ENCODE peak calls at places on chromosome 3, in seven cellular contexts. One of them, this sample, is unnamed.

GRCh38 chr3:30007668-30008067 is 598.7 kb upstream of the TGFBR2 start:
- DNase-seq in endothelial cell of umbilical vein: peak
- DNase-seq in H4: no peak
- DNase-seq in endothelial cell: no peak
- DNase-seq in activated naive CD4-positive, alpha-beta T cell treated with anti-CD3 and anti-CD28 coated beads, Interleukin-2, amount 10 ng/mL, durations not matched to agents 7 days and 5 days: no peak
- DNase-seq in SJSA1: no peak
- DNase-seq in spleen: no peak
- DNase-seq in this sample: no peak

GRCh38 chr3:177057768-177058167 is 139.5 kb downstream of the TBL1XR1 start:
- DNase-seq in endothelial cell of umbilical vein: no peak
- DNase-seq in H4: no peak
- DNase-seq in endothelial cell: no peak
- DNase-seq in activated naive CD4-positive, alpha-beta T cell treated with anti-CD3 and anti-CD28 coated beads, Interleukin-2, amount 10 ng/mL, durations not matched to agents 7 days and 5 days: peak
- DNase-seq in SJSA1: no peak
- DNase-seq in spleen: no peak
- DNase-seq in this sample: peak

GRCh38 chr3:171878441-171879225 is 35.5 kb downstream of the TMEM212 start:
- DNase-seq in endothelial cell of umbilical vein: peak
- DNase-seq in H4: no peak
- DNase-seq in endothelial cell: no peak
- DNase-seq in activated naive CD4-positive, alpha-beta T cell treated with anti-CD3 and anti-CD28 coated beads, Interleukin-2, amount 10 ng/mL, durations not matched to agents 7 days and 5 days: no peak
- DNase-seq in SJSA1: no peak
- DNase-seq in spleen: no peak
- DNase-seq in this sample: no peak

GRCh38 chr3:132002039-132002438 is 32.8 kb downstream of the CPNE4 start:
- DNase-seq in endothelial cell of umbilical vein: no peak
- DNase-seq in H4: no peak
- DNase-seq in endothelial cell: no peak
- DNase-seq in activated naive CD4-positive, alpha-beta T cell treated with anti-CD3 and anti-CD28 coated beads, Interleukin-2, amount 10 ng/mL, durations not matched to agents 7 days and 5 days: no peak
- DNase-seq in SJSA1: no peak
- DNase-seq in spleen: no peak
- DNase-seq in this sample: no peak

GRCh38 chr3:69066121-69066520 is 14.0 kb upstream of the TMF1 start:
- DNase-seq in endothelial cell of umbilical vein: no peak
- DNase-seq in H4: no peak
- DNase-seq in endothelial cell: no peak
- DNase-seq in activated naive CD4-positive, alpha-beta T cell treated with anti-CD3 and anti-CD28 coated beads, Interleukin-2, amount 10 ng/mL, durations not matched to agents 7 days and 5 days: no peak
- DNase-seq in SJSA1: no peak
- DNase-seq in spleen: no peak
- DNase-seq in this sample: no peak

GRCh38 chr3:46717447-46718231 is at the start of gene PRSS50:
- DNase-seq in endothelial cell of umbilical vein: no peak
- DNase-seq in H4: no peak
- DNase-seq in endothelial cell: no peak
- DNase-seq in activated naive CD4-positive, alpha-beta T cell treated with anti-CD3 and anti-CD28 coated beads, Interleukin-2, amount 10 ng/mL, durations not matched to agents 7 days and 5 days: peak
- DNase-seq in SJSA1: peak
- DNase-seq in spleen: peak
- DNase-seq in this sample: peak

GRCh38 chr3:45690331-45691035 is 1.3 kb downstream of the SACM1L start:
- DNase-seq in endothelial cell of umbilical vein: peak
- DNase-seq in H4: no peak
- DNase-seq in endothelial cell: no peak
- DNase-seq in activated naive CD4-positive, alpha-beta T cell treated with anti-CD3 and anti-CD28 coated beads, Interleukin-2, amount 10 ng/mL, durations not matched to agents 7 days and 5 days: no peak
- DNase-seq in SJSA1: no peak
- DNase-seq in spleen: no peak
- DNase-seq in this sample: no peak

GRCh38 chr3:12979947-12980487 is 93.2 kb downstream of the IQSEC1 start:
- DNase-seq in endothelial cell of umbilical vein: no peak
- DNase-seq in H4: no peak
- DNase-seq in endothelial cell: no peak
- DNase-seq in activated naive CD4-positive, alpha-beta T cell treated with anti-CD3 and anti-CD28 coated beads, Interleukin-2, amount 10 ng/mL, durations not matched to agents 7 days and 5 days: no peak
- DNase-seq in SJSA1: no peak
- DNase-seq in spleen: peak
- DNase-seq in this sample: no peak

GRCh38 chr3:29282431-29283296 is 1.8 kb downstream of the RBMS3 start:
- DNase-seq in endothelial cell of umbilical vein: peak
- DNase-seq in H4: peak
- DNase-seq in endothelial cell: no peak
- DNase-seq in activated naive CD4-positive, alpha-beta T cell treated with anti-CD3 and anti-CD28 coated beads, Interleukin-2, amount 10 ng/mL, durations not matched to agents 7 days and 5 days: no peak
- DNase-seq in SJSA1: peak
- DNase-seq in spleen: no peak
- DNase-seq in this sample: no peak

GRCh38 chr3:16936233-16936632 is 51.5 kb downstream of the PLCL2 start:
- DNase-seq in endothelial cell of umbilical vein: no peak
- DNase-seq in H4: peak
- DNase-seq in endothelial cell: no peak
- DNase-seq in activated naive CD4-positive, alpha-beta T cell treated with anti-CD3 and anti-CD28 coated beads, Interleukin-2, amount 10 ng/mL, durations not matched to agents 7 days and 5 days: peak
- DNase-seq in SJSA1: peak
- DNase-seq in spleen: no peak
- DNase-seq in this sample: peak

GRCh38 chr3:11679964-11680363 is 36.2 kb upstream of the VGLL4 start:
- DNase-seq in endothelial cell of umbilical vein: no peak
- DNase-seq in H4: no peak
- DNase-seq in endothelial cell: no peak
- DNase-seq in activated naive CD4-positive, alpha-beta T cell treated with anti-CD3 and anti-CD28 coated beads, Interleukin-2, amount 10 ng/mL, durations not matched to agents 7 days and 5 days: no peak
- DNase-seq in SJSA1: no peak
- DNase-seq in spleen: no peak
- DNase-seq in this sample: no peak

GRCh38 chr3:179156170-179156569 is 8.0 kb downstream of the PIK3CA start:
- DNase-seq in endothelial cell of umbilical vein: no peak
- DNase-seq in H4: no peak
- DNase-seq in endothelial cell: no peak
- DNase-seq in activated naive CD4-positive, alpha-beta T cell treated with anti-CD3 and anti-CD28 coated beads, Interleukin-2, amount 10 ng/mL, durations not matched to agents 7 days and 5 days: no peak
- DNase-seq in SJSA1: no peak
- DNase-seq in spleen: no peak
- DNase-seq in this sample: no peak

GRCh38 chr3:195810455-195810845 is 1.3 kb downstream of the MUC4 start:
- DNase-seq in endothelial cell of umbilical vein: no peak
- DNase-seq in H4: no peak
- DNase-seq in endothelial cell: no peak
- DNase-seq in activated naive CD4-positive, alpha-beta T cell treated with anti-CD3 and anti-CD28 coated beads, Interleukin-2, amount 10 ng/mL, durations not matched to agents 7 days and 5 days: no peak
- DNase-seq in SJSA1: no peak
- DNase-seq in spleen: peak
- DNase-seq in this sample: no peak

GRCh38 chr3:156317457-156317856 is 197.1 kb downstream of the KCNAB1 start:
- DNase-seq in endothelial cell of umbilical vein: peak
- DNase-seq in H4: peak
- DNase-seq in endothelial cell: no peak
- DNase-seq in activated naive CD4-positive, alpha-beta T cell treated with anti-CD3 and anti-CD28 coated beads, Interleukin-2, amount 10 ng/mL, durations not matched to agents 7 days and 5 days: no peak
- DNase-seq in SJSA1: no peak
- DNase-seq in spleen: no peak
- DNase-seq in this sample: no peak

GRCh38 chr3:31981206-31982181 is at the start of the genes OSBPL10 and ZNF860:
- DNase-seq in endothelial cell of umbilical vein: peak
- DNase-seq in H4: peak
- DNase-seq in endothelial cell: peak
- DNase-seq in activated naive CD4-positive, alpha-beta T cell treated with anti-CD3 and anti-CD28 coated beads, Interleukin-2, amount 10 ng/mL, durations not matched to agents 7 days and 5 days: peak
- DNase-seq in SJSA1: peak
- DNase-seq in spleen: peak
- DNase-seq in this sample: peak

GRCh38 chr3:56469141-56469540 is 874 bp upstream of the ERC2 start:
- DNase-seq in endothelial cell of umbilical vein: peak
- DNase-seq in H4: no peak
- DNase-seq in endothelial cell: no peak
- DNase-seq in activated naive CD4-positive, alpha-beta T cell treated with anti-CD3 and anti-CD28 coated beads, Interleukin-2, amount 10 ng/mL, durations not matched to agents 7 days and 5 days: no peak
- DNase-seq in SJSA1: no peak
- DNase-seq in spleen: no peak
- DNase-seq in this sample: no peak

GRCh38 chr3:66486646-66487045 is 14.2 kb downstream of the LRIG1 start:
- DNase-seq in endothelial cell of umbilical vein: peak
- DNase-seq in H4: no peak
- DNase-seq in endothelial cell: no peak
- DNase-seq in activated naive CD4-positive, alpha-beta T cell treated with anti-CD3 and anti-CD28 coated beads, Interleukin-2, amount 10 ng/mL, durations not matched to agents 7 days and 5 days: no peak
- DNase-seq in SJSA1: no peak
- DNase-seq in spleen: no peak
- DNase-seq in this sample: no peak

GRCh38 chr3:43181202-43181910 is 75.5 kb upstream of the POMGNT2 start:
- DNase-seq in endothelial cell of umbilical vein: no peak
- DNase-seq in H4: no peak
- DNase-seq in endothelial cell: no peak
- DNase-seq in activated naive CD4-positive, alpha-beta T cell treated with anti-CD3 and anti-CD28 coated beads, Interleukin-2, amount 10 ng/mL, durations not matched to agents 7 days and 5 days: peak
- DNase-seq in SJSA1: no peak
- DNase-seq in spleen: no peak
- DNase-seq in this sample: peak

GRCh38 chr3:171566803-171567422 is 106.7 kb upstream of the TNIK start:
- DNase-seq in endothelial cell of umbilical vein: peak
- DNase-seq in H4: peak
- DNase-seq in endothelial cell: no peak
- DNase-seq in activated naive CD4-positive, alpha-beta T cell treated with anti-CD3 and anti-CD28 coated beads, Interleukin-2, amount 10 ng/mL, durations not matched to agents 7 days and 5 days: no peak
- DNase-seq in SJSA1: no peak
- DNase-seq in spleen: no peak
- DNase-seq in this sample: peak

GRCh38 chr3:25428003-25428861 is at the start of gene RARB:
- DNase-seq in endothelial cell of umbilical vein: peak
- DNase-seq in H4: peak
- DNase-seq in endothelial cell: peak
- DNase-seq in activated naive CD4-positive, alpha-beta T cell treated with anti-CD3 and anti-CD28 coated beads, Interleukin-2, amount 10 ng/mL, durations not matched to agents 7 days and 5 days: no peak
- DNase-seq in SJSA1: peak
- DNase-seq in spleen: no peak
- DNase-seq in this sample: no peak

GRCh38 chr3:133472242-133472641 is 72.4 kb downstream of the BFSP2 start:
- DNase-seq in endothelial cell of umbilical vein: no peak
- DNase-seq in H4: no peak
- DNase-seq in endothelial cell: no peak
- DNase-seq in activated naive CD4-positive, alpha-beta T cell treated with anti-CD3 and anti-CD28 coated beads, Interleukin-2, amount 10 ng/mL, durations not matched to agents 7 days and 5 days: no peak
- DNase-seq in SJSA1: no peak
- DNase-seq in spleen: no peak
- DNase-seq in this sample: no peak

GRCh38 chr3:62723636-62724217 is 151.5 kb downstream of the CADPS start:
- DNase-seq in endothelial cell of umbilical vein: no peak
- DNase-seq in H4: no peak
- DNase-seq in endothelial cell: no peak
- DNase-seq in activated naive CD4-positive, alpha-beta T cell treated with anti-CD3 and anti-CD28 coated beads, Interleukin-2, amount 10 ng/mL, durations not matched to agents 7 days and 5 days: no peak
- DNase-seq in SJSA1: no peak
- DNase-seq in spleen: no peak
- DNase-seq in this sample: no peak

This sample was measured in CD4-positive, alpha-beta memory T cell.